ENCODE peak calls at places on chromosome 1, in four cellular contexts. One of them, this sample, is unnamed.

GRCh38 chr1:246199086-246199485 is 308.0 kb downstream of the SMYD3 start:
- DNase-seq in pulmonary artery endothelial cell: no peak
- DNase-seq in body of pancreas: no peak
- DNase-seq in MV-4-11: no peak
- DNase-seq in this sample: no peak

GRCh38 chr1:18890704-18891103 is 11.7 kb downstream of the ALDH4A1 start:
- DNase-seq in body of pancreas: no peak
- DNase-seq in MV-4-11: no peak
- DNase-seq in pulmonary artery endothelial cell: no peak
- DNase-seq in this sample: no peak

GRCh38 chr1:42170779-42171621 is 6.5 kb upstream of the GUCA2A start:
- DNase-seq in MV-4-11: peak; percentile 38
- DNase-seq in pulmonary artery endothelial cell: no peak
- DNase-seq in body of pancreas: no peak
- DNase-seq in this sample: no peak

GRCh38 chr1:70980361-70980760 is 67.3 kb downstream of the PTGER3 start:
- DNase-seq in body of pancreas: no peak
- DNase-seq in pulmonary artery endothelial cell: no peak
- DNase-seq in MV-4-11: no peak
- DNase-seq in this sample: no peak

GRCh38 chr1:77096496-77097255 is 122.6 kb downstream of the PIGK start:
- DNase-seq in pulmonary artery endothelial cell: no peak
- DNase-seq in body of pancreas: no peak
- DNase-seq in MV-4-11: no peak
- DNase-seq in this sample: no peak

GRCh38 chr1:213623103-213623581 is 364.6 kb upstream of the PROX1 start:
- DNase-seq in MV-4-11: peak; percentile 47
- DNase-seq in body of pancreas: no peak
- DNase-seq in pulmonary artery endothelial cell: no peak
- DNase-seq in this sample: no peak

GRCh38 chr1:152760551-152761190 is 2.8 kb downstream of the KPRP start:
- DNase-seq in pulmonary artery endothelial cell: no peak
- DNase-seq in MV-4-11: no peak
- DNase-seq in body of pancreas: no peak
- DNase-seq in this sample: no peak

GRCh38 chr1:5913078-5913845 is 79.0 kb downstream of the NPHP4 start:
- DNase-seq in MV-4-11: no peak
- DNase-seq in pulmonary artery endothelial cell: no peak
- DNase-seq in body of pancreas: no peak
- DNase-seq in this sample: peak; percentile 18

GRCh38 chr1:7222616-7223015 is 437.4 kb downstream of the CAMTA1 start:
- DNase-seq in body of pancreas: no peak
- DNase-seq in pulmonary artery endothelial cell: no peak
- DNase-seq in MV-4-11: no peak
- DNase-seq in this sample: no peak

GRCh38 chr1:42844592-42845140 is 1.7 kb upstream of the ZNF691 start:
- DNase-seq in body of pancreas: no peak
- DNase-seq in MV-4-11: no peak
- DNase-seq in pulmonary artery endothelial cell: no peak
- DNase-seq in this sample: no peak

GRCh38 chr1:112995890-112996289 is 39.9 kb upstream of the SLC16A1 start:
- DNase-seq in body of pancreas: no peak
- DNase-seq in pulmonary artery endothelial cell: no peak
- DNase-seq in MV-4-11: peak; percentile 26
- DNase-seq in this sample: no peak

GRCh38 chr1:110460253-110461220 is 9.6 kb downstream of the PROK1 start:
- DNase-seq in MV-4-11: peak; percentile 58
- DNase-seq in body of pancreas: peak; percentile 88
- DNase-seq in pulmonary artery endothelial cell: peak; percentile 13
- DNase-seq in this sample: peak; percentile 55

GRCh38 chr1:180611016-180611930 is 20.5 kb upstream of the XPR1 start:
- DNase-seq in pulmonary artery endothelial cell: no peak
- DNase-seq in body of pancreas: no peak
- DNase-seq in MV-4-11: peak; percentile 88
- DNase-seq in this sample: no peak

GRCh38 chr1:197521118-197521739 is 253.2 kb downstream of the CRB1 start:
- DNase-seq in MV-4-11: peak; percentile 12
- DNase-seq in pulmonary artery endothelial cell: no peak
- DNase-seq in body of pancreas: no peak
- DNase-seq in this sample: peak; percentile 9

This sample was measured in HTR-8/SVneo.